ENCODE peak calls at places on chromosome 22, in seven cellular contexts. One of them, this sample, is unnamed.

GRCh38 chr22:30074994-30075393 is 5.3 kb upstream of the HORMAD2 start:
- DNase-seq in retinal pigment epithelial cell: no peak
- DNase-seq in CD8-positive, alpha-beta T cell: no peak
- DNase-seq in heart right ventricle: no peak
- DNase-seq in lower lobe of right lung: no peak
- DNase-seq in HL-60: no peak
- DNase-seq in tibial nerve: no peak
- DNase-seq in this sample: no peak

GRCh38 chr22:30266445-30267381 is at the start of gene OSM:
- DNase-seq in retinal pigment epithelial cell: no peak
- DNase-seq in CD8-positive, alpha-beta T cell: peak
- DNase-seq in heart right ventricle: peak
- DNase-seq in lower lobe of right lung: peak
- DNase-seq in HL-60: peak
- DNase-seq in tibial nerve: no peak
- DNase-seq in this sample: no peak

GRCh38 chr22:38267086-38267485 is 5.7 kb downstream of the TMEM184B start:
- DNase-seq in retinal pigment epithelial cell: no peak
- DNase-seq in CD8-positive, alpha-beta T cell: peak
- DNase-seq in heart right ventricle: peak
- DNase-seq in lower lobe of right lung: no peak
- DNase-seq in HL-60: peak
- DNase-seq in tibial nerve: no peak
- DNase-seq in this sample: no peak

GRCh38 chr22:19744350-19745006 is 16.1 kb upstream of the TBX1 start:
- DNase-seq in retinal pigment epithelial cell: no peak
- DNase-seq in CD8-positive, alpha-beta T cell: no peak
- DNase-seq in heart right ventricle: no peak
- DNase-seq in lower lobe of right lung: no peak
- DNase-seq in HL-60: no peak
- DNase-seq in tibial nerve: no peak
- DNase-seq in this sample: no peak

GRCh38 chr22:24541681-24542515 is 13.0 kb downstream of the GUCD1 start:
- DNase-seq in retinal pigment epithelial cell: no peak
- DNase-seq in CD8-positive, alpha-beta T cell: no peak
- DNase-seq in heart right ventricle: no peak
- DNase-seq in lower lobe of right lung: no peak
- DNase-seq in HL-60: peak
- DNase-seq in tibial nerve: no peak
- DNase-seq in this sample: no peak

GRCh38 chr22:39405346-39406085 is 5.9 kb downstream of the TAB1 start:
- DNase-seq in retinal pigment epithelial cell: peak
- DNase-seq in CD8-positive, alpha-beta T cell: no peak
- DNase-seq in heart right ventricle: no peak
- DNase-seq in lower lobe of right lung: no peak
- DNase-seq in HL-60: no peak
- DNase-seq in tibial nerve: no peak
- DNase-seq in this sample: peak

GRCh38 chr22:47337161-47337621 is 574.7 kb downstream of the TBC1D22A start:
- DNase-seq in retinal pigment epithelial cell: peak
- DNase-seq in CD8-positive, alpha-beta T cell: no peak
- DNase-seq in heart right ventricle: no peak
- DNase-seq in lower lobe of right lung: no peak
- DNase-seq in HL-60: no peak
- DNase-seq in tibial nerve: no peak
- DNase-seq in this sample: peak

GRCh38 chr22:24289138-24289537 is 18.5 kb downstream of the SPECC1L start:
- DNase-seq in retinal pigment epithelial cell: peak
- DNase-seq in CD8-positive, alpha-beta T cell: no peak
- DNase-seq in heart right ventricle: no peak
- DNase-seq in lower lobe of right lung: no peak
- DNase-seq in HL-60: no peak
- DNase-seq in tibial nerve: no peak
- DNase-seq in this sample: peak

GRCh38 chr22:27378343-27378800 is 423.2 kb downstream of the MN1 start:
- DNase-seq in retinal pigment epithelial cell: no peak
- DNase-seq in CD8-positive, alpha-beta T cell: no peak
- DNase-seq in heart right ventricle: no peak
- DNase-seq in lower lobe of right lung: no peak
- DNase-seq in HL-60: no peak
- DNase-seq in tibial nerve: no peak
- DNase-seq in this sample: no peak

GRCh38 chr22:23786752-23787599 is at the start of gene SMARCB1:
- DNase-seq in retinal pigment epithelial cell: peak
- DNase-seq in CD8-positive, alpha-beta T cell: peak
- DNase-seq in heart right ventricle: peak
- DNase-seq in lower lobe of right lung: peak
- DNase-seq in HL-60: peak
- DNase-seq in tibial nerve: peak
- DNase-seq in this sample: peak

GRCh38 chr22:24564376-24565058 is 8.7 kb downstream of the SNRPD3 start:
- DNase-seq in retinal pigment epithelial cell: no peak
- DNase-seq in CD8-positive, alpha-beta T cell: no peak
- DNase-seq in heart right ventricle: no peak
- DNase-seq in lower lobe of right lung: no peak
- DNase-seq in HL-60: no peak
- DNase-seq in tibial nerve: no peak
- DNase-seq in this sample: no peak

GRCh38 chr22:38230108-38230825 is 28.5 kb downstream of the MAFF start:
- DNase-seq in retinal pigment epithelial cell: no peak
- DNase-seq in CD8-positive, alpha-beta T cell: no peak
- DNase-seq in heart right ventricle: no peak
- DNase-seq in lower lobe of right lung: peak
- DNase-seq in HL-60: peak
- DNase-seq in tibial nerve: no peak
- DNase-seq in this sample: no peak

GRCh38 chr22:29270475-29271271 is 2.6 kb downstream of the EWSR1 start:
- DNase-seq in retinal pigment epithelial cell: no peak
- DNase-seq in CD8-positive, alpha-beta T cell: no peak
- DNase-seq in heart right ventricle: no peak
- DNase-seq in lower lobe of right lung: no peak
- DNase-seq in HL-60: peak
- DNase-seq in tibial nerve: no peak
- DNase-seq in this sample: no peak

GRCh38 chr22:37334859-37335818 is 52.8 kb downstream of the CYTH4 start:
- DNase-seq in retinal pigment epithelial cell: no peak
- DNase-seq in CD8-positive, alpha-beta T cell: no peak
- DNase-seq in heart right ventricle: no peak
- DNase-seq in lower lobe of right lung: no peak
- DNase-seq in HL-60: no peak
- DNase-seq in tibial nerve: no peak
- DNase-seq in this sample: no peak

GRCh38 chr22:37242395-37242918 is 1.6 kb downstream of the RAC2 start:
- DNase-seq in retinal pigment epithelial cell: no peak
- DNase-seq in CD8-positive, alpha-beta T cell: peak
- DNase-seq in heart right ventricle: peak
- DNase-seq in lower lobe of right lung: peak
- DNase-seq in HL-60: peak
- DNase-seq in tibial nerve: no peak
- DNase-seq in this sample: no peak

GRCh38 chr22:24432059-24432853 is 4.9 kb downstream of the ADORA2A start:
- DNase-seq in retinal pigment epithelial cell: peak
- DNase-seq in CD8-positive, alpha-beta T cell: no peak
- DNase-seq in heart right ventricle: peak
- DNase-seq in lower lobe of right lung: no peak
- DNase-seq in HL-60: no peak
- DNase-seq in tibial nerve: peak
- DNase-seq in this sample: peak

GRCh38 chr22:38080847-38081635 is 2.9 kb downstream of the SLC16A8 start:
- DNase-seq in retinal pigment epithelial cell: no peak
- DNase-seq in CD8-positive, alpha-beta T cell: no peak
- DNase-seq in heart right ventricle: peak
- DNase-seq in lower lobe of right lung: peak
- DNase-seq in HL-60: peak
- DNase-seq in tibial nerve: no peak
- DNase-seq in this sample: no peak

GRCh38 chr22:46791201-46791731 is 28.8 kb downstream of the TBC1D22A start:
- DNase-seq in retinal pigment epithelial cell: no peak
- DNase-seq in CD8-positive, alpha-beta T cell: peak
- DNase-seq in heart right ventricle: no peak
- DNase-seq in lower lobe of right lung: no peak
- DNase-seq in HL-60: peak
- DNase-seq in tibial nerve: no peak
- DNase-seq in this sample: no peak

GRCh38 chr22:31818481-31819392 is 64.9 kb downstream of the DEPDC5 start:
- DNase-seq in retinal pigment epithelial cell: no peak
- DNase-seq in CD8-positive, alpha-beta T cell: no peak
- DNase-seq in heart right ventricle: no peak
- DNase-seq in lower lobe of right lung: no peak
- DNase-seq in HL-60: no peak
- DNase-seq in tibial nerve: no peak
- DNase-seq in this sample: no peak

GRCh38 chr22:46783721-46784120 is 21.3 kb downstream of the TBC1D22A start:
- DNase-seq in retinal pigment epithelial cell: no peak
- DNase-seq in CD8-positive, alpha-beta T cell: no peak
- DNase-seq in heart right ventricle: no peak
- DNase-seq in lower lobe of right lung: no peak
- DNase-seq in HL-60: no peak
- DNase-seq in tibial nerve: no peak
- DNase-seq in this sample: no peak

GRCh38 chr22:28116261-28116673 is 197.2 kb upstream of the PITPNB start:
- DNase-seq in retinal pigment epithelial cell: peak
- DNase-seq in CD8-positive, alpha-beta T cell: no peak
- DNase-seq in heart right ventricle: peak
- DNase-seq in lower lobe of right lung: no peak
- DNase-seq in HL-60: no peak
- DNase-seq in tibial nerve: no peak
- DNase-seq in this sample: peak

GRCh38 chr22:41501209-41501608 is 32.3 kb downstream of the ACO2 start:
- DNase-seq in retinal pigment epithelial cell: no peak
- DNase-seq in CD8-positive, alpha-beta T cell: no peak
- DNase-seq in heart right ventricle: no peak
- DNase-seq in lower lobe of right lung: no peak
- DNase-seq in HL-60: peak
- DNase-seq in tibial nerve: no peak
- DNase-seq in this sample: no peak

GRCh38 chr22:30301995-30302809 is 12.9 kb upstream of the CASTOR1 start:
- DNase-seq in retinal pigment epithelial cell: peak
- DNase-seq in CD8-positive, alpha-beta T cell: no peak
- DNase-seq in heart right ventricle: no peak
- DNase-seq in lower lobe of right lung: peak
- DNase-seq in HL-60: peak
- DNase-seq in tibial nerve: no peak
- DNase-seq in this sample: peak

GRCh38 chr22:46397951-46398350 is 62.4 kb downstream of the TRMU start:
- DNase-seq in retinal pigment epithelial cell: no peak
- DNase-seq in CD8-positive, alpha-beta T cell: no peak
- DNase-seq in heart right ventricle: no peak
- DNase-seq in lower lobe of right lung: no peak
- DNase-seq in HL-60: no peak
- DNase-seq in tibial nerve: no peak
- DNase-seq in this sample: no peak

GRCh38 chr22:37282385-37282677 is at the start of gene CYTH4:
- DNase-seq in retinal pigment epithelial cell: no peak
- DNase-seq in CD8-positive, alpha-beta T cell: peak
- DNase-seq in heart right ventricle: peak
- DNase-seq in lower lobe of right lung: peak
- DNase-seq in HL-60: peak
- DNase-seq in tibial nerve: no peak
- DNase-seq in this sample: no peak

GRCh38 chr22:23670378-23671295 is 20.2 kb upstream of the RGL4 start:
- DNase-seq in retinal pigment epithelial cell: no peak
- DNase-seq in CD8-positive, alpha-beta T cell: no peak
- DNase-seq in heart right ventricle: no peak
- DNase-seq in lower lobe of right lung: no peak
- DNase-seq in HL-60: no peak
- DNase-seq in tibial nerve: no peak
- DNase-seq in this sample: no peak

GRCh38 chr22:37186228-37186996 is 1.6 kb downstream of the C1QTNF6 start:
- DNase-seq in retinal pigment epithelial cell: no peak
- DNase-seq in CD8-positive, alpha-beta T cell: peak
- DNase-seq in heart right ventricle: no peak
- DNase-seq in lower lobe of right lung: peak
- DNase-seq in HL-60: peak
- DNase-seq in tibial nerve: no peak
- DNase-seq in this sample: peak

GRCh38 chr22:38872831-38873248 is 824 bp upstream of the CBX6 start:
- DNase-seq in retinal pigment epithelial cell: no peak
- DNase-seq in CD8-positive, alpha-beta T cell: peak
- DNase-seq in heart right ventricle: peak
- DNase-seq in lower lobe of right lung: peak
- DNase-seq in HL-60: peak
- DNase-seq in tibial nerve: no peak
- DNase-seq in this sample: no peak

GRCh38 chr22:23055448-23056179 is 14.7 kb upstream of the GNAZ start:
- DNase-seq in retinal pigment epithelial cell: no peak
- DNase-seq in CD8-positive, alpha-beta T cell: no peak
- DNase-seq in heart right ventricle: no peak
- DNase-seq in lower lobe of right lung: no peak
- DNase-seq in HL-60: no peak
- DNase-seq in tibial nerve: no peak
- DNase-seq in this sample: no peak

DNA sequence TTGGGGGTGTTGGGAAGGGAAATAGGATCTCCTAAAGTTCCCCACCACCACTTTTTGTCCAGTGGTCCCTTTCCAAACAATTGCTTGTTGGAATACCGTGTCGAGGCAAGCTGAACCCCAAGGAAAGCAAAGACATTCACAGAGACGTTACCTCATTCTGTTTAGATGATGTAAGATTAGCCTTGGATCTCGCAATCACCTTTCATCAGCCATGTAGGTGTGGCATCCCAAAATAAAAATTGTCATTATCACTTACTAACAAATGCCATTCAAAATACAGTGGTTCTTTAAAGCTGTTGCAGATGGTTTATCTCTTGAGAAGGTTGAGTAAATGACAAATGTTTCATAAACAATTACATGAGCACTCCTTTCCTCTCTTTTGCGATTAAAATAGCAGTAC is 86.5 kb upstream of the SLC25A18 start:
- DNase-seq in retinal pigment epithelial cell: no peak
- DNase-seq in CD8-positive, alpha-beta T cell: no peak
- DNase-seq in heart right ventricle: no peak
- DNase-seq in lower lobe of right lung: no peak
- DNase-seq in HL-60: no peak
- DNase-seq in tibial nerve: no peak
- DNase-seq in this sample: no peak
- H3K4me3 ChIP-seq in retinal pigment epithelial cell: no peak
- H3K4me3 ChIP-seq in CD8-positive, alpha-beta T cell: no peak
- H3K4me3 ChIP-seq in heart right ventricle: no peak
- H3K4me3 ChIP-seq in lower lobe of right lung: peak
- H3K4me3 ChIP-seq in HL-60: no peak
- H3K4me3 ChIP-seq in tibial nerve: no peak
- H3K4me3 ChIP-seq in this sample: no peak

GRCh38 chr22:45318168-45318557 is 8.4 kb downstream of the FAM118A start:
- DNase-seq in retinal pigment epithelial cell: peak
- DNase-seq in CD8-positive, alpha-beta T cell: peak
- DNase-seq in heart right ventricle: peak
- DNase-seq in lower lobe of right lung: peak
- DNase-seq in HL-60: peak
- DNase-seq in tibial nerve: peak
- DNase-seq in this sample: peak
- H3K4me3 ChIP-seq in retinal pigment epithelial cell: peak
- H3K4me3 ChIP-seq in CD8-positive, alpha-beta T cell: peak
- H3K4me3 ChIP-seq in heart right ventricle: no peak
- H3K4me3 ChIP-seq in lower lobe of right lung: no peak
- H3K4me3 ChIP-seq in HL-60: peak
- H3K4me3 ChIP-seq in tibial nerve: no peak
- H3K4me3 ChIP-seq in this sample: no peak

GRCh38 chr22:48511781-48512327 is 1315.8 kb downstream of the BRD1 start:
- DNase-seq in retinal pigment epithelial cell: no peak
- DNase-seq in CD8-positive, alpha-beta T cell: no peak
- DNase-seq in heart right ventricle: no peak
- DNase-seq in lower lobe of right lung: no peak
- DNase-seq in HL-60: no peak
- DNase-seq in tibial nerve: no peak
- DNase-seq in this sample: no peak
- H3K4me3 ChIP-seq in retinal pigment epithelial cell: no peak
- H3K4me3 ChIP-seq in CD8-positive, alpha-beta T cell: no peak
- H3K4me3 ChIP-seq in heart right ventricle: no peak
- H3K4me3 ChIP-seq in lower lobe of right lung: no peak
- H3K4me3 ChIP-seq in HL-60: no peak
- H3K4me3 ChIP-seq in tibial nerve: no peak
- H3K4me3 ChIP-seq in this sample: no peak

GRCh38 chr22:44761025-44761424 is 8.7 kb downstream of the ARHGAP8 start:
- DNase-seq in retinal pigment epithelial cell: no peak
- DNase-seq in CD8-positive, alpha-beta T cell: no peak
- DNase-seq in heart right ventricle: no peak
- DNase-seq in lower lobe of right lung: no peak
- DNase-seq in HL-60: no peak
- DNase-seq in tibial nerve: no peak
- DNase-seq in this sample: no peak
- H3K4me3 ChIP-seq in retinal pigment epithelial cell: no peak
- H3K4me3 ChIP-seq in CD8-positive, alpha-beta T cell: no peak
- H3K4me3 ChIP-seq in heart right ventricle: no peak
- H3K4me3 ChIP-seq in lower lobe of right lung: no peak
- H3K4me3 ChIP-seq in HL-60: no peak
- H3K4me3 ChIP-seq in tibial nerve: no peak
- H3K4me3 ChIP-seq in this sample: no peak